ENCODE peak calls at places on chromosomes 6 and 20, in five cellular contexts. E, H, J, C and N are unnamed samples.

GRCh38 chr6:133184798-133185380 is 56.3 kb upstream of the EYA4 start:
- DNase-seq in C (no peak), E (no peak), H (peak; percentile 23), J (no peak), N (no peak)

GRCh38 chr20:931401-931800 is 15.3 kb upstream of the ANGPT4 start:
- DNase-seq in E (no peak), J (no peak), H (no peak), C (no peak), N (no peak)

GRCh38 chr6:37110455-37111155 is 59.3 kb upstream of the PIM1 start:
- DNase-seq in H (peak; percentile 23), J (no peak), C (no peak), E (no peak), N (no peak)

GRCh38 chr6:43277643-43278523 is 20.2 kb upstream of the SLC22A7 start:
- DNase-seq in J (no peak), H (peak; percentile 36), C (no peak), E (no peak), N (peak; percentile 88)

GRCh38 chr6:168864541-168865495 is 388.8 kb downstream of the THBS2 start:
- DNase-seq in H (no peak), J (no peak), E (no peak), C (no peak), N (no peak)

GRCh38 chr6:34195726-34196115 is 41.0 kb upstream of the HMGA1 start:
- DNase-seq in E (peak; percentile 43), H (no peak), C (peak; percentile 19), J (no peak), N (no peak)

GRCh38 chr6:42136508-42137191 is 5.8 kb downstream of the C6orf132 start:
- DNase-seq in C (peak; percentile 91), J (peak; percentile 92), H (peak; percentile 91), E (peak; percentile 91), N (peak; percentile 35)

GRCh38 chr20:41234546-41234945 is 83.0 kb downstream of the ZHX3 start:
- DNase-seq in J (no peak), H (no peak), E (peak; percentile 47), C (no peak), N (no peak)

GRCh38 chr6:113149511-113149910 is 707.6 kb upstream of the MARCKS start:
- DNase-seq in E (no peak), C (no peak), J (no peak), H (no peak), N (no peak)

GRCh38 chr6:131062245-131063027 is 609 bp downstream of the EPB41L2 start:
- DNase-seq in E (peak; percentile 74), J (peak; percentile 49), C (peak; percentile 27), H (no peak), N (peak; percentile 49)

GRCh38 chr6:120871416-120872261 is 462.6 kb downstream of the TBC1D32 start:
- DNase-seq in C (no peak), J (no peak), H (no peak), E (peak; percentile 44), N (no peak)

GRCh38 chr6:82553863-82554531 is 190.4 kb downstream of the TPBG start:
- DNase-seq in C (no peak), E (no peak), H (no peak), J (no peak), N (no peak)

GRCh38 chr6:48183816-48184215 is 72.8 kb upstream of the PTCHD4 start:
- DNase-seq in E (no peak), J (no peak), H (peak; percentile 11), C (no peak), N (no peak)

GRCh38 chr20:46357030-46357514 is 48.8 kb upstream of the CDH22 start:
- DNase-seq in H (no peak), C (no peak), E (no peak), J (no peak), N (no peak)

GRCh38 chr6:52576392-52577021 is 353 bp downstream of the TRAM2 start:
- DNase-seq in J (peak; percentile 81), H (peak; percentile 82), C (peak; percentile 77), E (peak; percentile 89), N (peak; percentile 68)

GRCh38 chr20:35629432-35630145 is 14.0 kb downstream of the SPAG4 start:
- DNase-seq in H (no peak), C (no peak), J (no peak), E (no peak), N (no peak)

GRCh38 chr6:170144952-170145587 is 145.8 kb downstream of the DLL1 start:
- DNase-seq in H (no peak), J (no peak), E (peak; percentile 11), C (no peak), N (no peak)

GRCh38 chr6:140669321-140669720 is 1294.9 kb upstream of the CITED2 start:
- DNase-seq in J (no peak), E (no peak), C (no peak), H (peak; percentile 65), N (no peak)

GRCh38 chr20:50765674-50766073 is 29.2 kb upstream of the BCAS4 start:
- DNase-seq in H (no peak), J (no peak), C (no peak), E (no peak), N (no peak)

GRCh38 chr6:169968541-169969270 is 217.3 kb downstream of the ERMARD start:
- DNase-seq in E (peak; percentile 27), C (no peak), J (no peak), H (no peak), N (peak; percentile 3)

GRCh38 chr20:56411759-56412472 is at the start of gene CASS4:
- DNase-seq in H (peak; percentile 91), E (no peak), J (no peak), C (peak; percentile 81), N (no peak)

GRCh38 chr6:15936503-15936902 is 192.4 kb upstream of the MYLIP start:
- DNase-seq in H (no peak), J (no peak), C (peak; percentile 21), E (no peak), N (no peak)

GRCh38 chr6:14716499-14717146 is 529.2 kb upstream of the JARID2 start:
- DNase-seq in C (no peak), J (no peak), H (no peak), E (no peak), N (no peak)

GRCh38 chr20:13990465-13990864 is at the start of gene SEL1L2:
- DNase-seq in E (peak; percentile 85), J (peak; percentile 52), H (no peak), C (peak; percentile 3), N (no peak)

GRCh38 chr20:3606021-3606420 is 57.2 kb downstream of the GFRA4 start:
- DNase-seq in C (no peak), H (peak; percentile 6), J (no peak), E (no peak), N (no peak)

GRCh38 chr6:110875548-110876169 is 1.1 kb downstream of the AMD1 start:
- DNase-seq in J (peak; percentile 63), H (peak; percentile 37), E (peak; percentile 77), C (peak; percentile 70), N (peak; percentile 62)

GRCh38 chr20:53208110-53208908 is 236.2 kb downstream of the TSHZ2 start:
- DNase-seq in E (peak; percentile 89), C (peak; percentile 26), H (no peak), J (peak; percentile 84), N (no peak)

GRCh38 chr20:50690562-50690978 is 772 bp downstream of the RIPOR3 start:
- DNase-seq in C (no peak), H (no peak), E (no peak), J (peak; percentile 50), N (no peak)

GRCh38 chr6:41066867-41067304 is 5.3 kb downstream of the OARD1 start:
- DNase-seq in H (peak; percentile 73), C (peak; percentile 56), E (peak; percentile 88), J (peak; percentile 70), N (peak; percentile 88)
- TF ChIP-seq CTCF in H (peak; percentile 85), C (peak; percentile 84), E (peak; percentile 93), J (peak; percentile 79), N (peak; percentile 91)

GRCh38 chr6:32436995-32437836 is 2.5 kb upstream of the HLA-DRA start:
- DNase-seq in J (no peak), H (no peak), C (no peak), E (no peak), N (no peak)
- H3K9ac ChIP-seq in J (no peak overlapping the region), H (no peak overlapping the region), C (no peak overlapping the region), E (no peak overlapping the region), N (no peak overlapping the region)

DNA sequence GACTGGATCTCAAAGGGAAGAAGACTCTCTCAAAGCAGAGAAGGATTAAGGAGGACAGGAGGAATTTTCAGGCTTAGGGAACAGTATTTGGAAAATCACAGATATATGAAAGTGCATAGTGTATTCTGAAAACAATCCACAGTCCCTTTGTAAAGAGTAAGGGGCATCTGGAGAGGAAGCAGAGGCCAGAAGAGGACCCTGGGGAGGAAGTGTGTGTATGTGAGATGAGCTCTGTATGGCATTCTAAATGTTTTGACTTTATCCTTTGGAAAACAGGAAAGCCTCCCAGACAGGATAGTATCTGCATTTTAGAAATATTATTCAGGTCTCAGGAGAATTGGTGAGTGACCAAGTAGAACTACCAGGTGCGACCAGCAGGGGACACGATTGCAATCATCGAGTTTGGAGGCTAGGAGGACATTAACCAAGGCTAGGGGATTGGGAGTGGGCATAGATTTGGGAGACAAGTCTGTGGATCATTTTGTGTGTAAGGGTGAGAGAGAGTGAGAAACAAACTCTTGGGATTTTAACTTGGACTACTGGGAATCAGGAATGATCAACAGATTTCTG is 38.3 kb upstream of the FAM184A start:
- DNase-seq in J (peak; percentile 62), E (peak; percentile 69), H (no peak), C (peak; percentile 21), N (no peak)
- TF ChIP-seq CTCF in J (peak; percentile 55), E (peak; percentile 71), H (peak; percentile 11), C (peak; percentile 75), N (no peak)

DNA sequence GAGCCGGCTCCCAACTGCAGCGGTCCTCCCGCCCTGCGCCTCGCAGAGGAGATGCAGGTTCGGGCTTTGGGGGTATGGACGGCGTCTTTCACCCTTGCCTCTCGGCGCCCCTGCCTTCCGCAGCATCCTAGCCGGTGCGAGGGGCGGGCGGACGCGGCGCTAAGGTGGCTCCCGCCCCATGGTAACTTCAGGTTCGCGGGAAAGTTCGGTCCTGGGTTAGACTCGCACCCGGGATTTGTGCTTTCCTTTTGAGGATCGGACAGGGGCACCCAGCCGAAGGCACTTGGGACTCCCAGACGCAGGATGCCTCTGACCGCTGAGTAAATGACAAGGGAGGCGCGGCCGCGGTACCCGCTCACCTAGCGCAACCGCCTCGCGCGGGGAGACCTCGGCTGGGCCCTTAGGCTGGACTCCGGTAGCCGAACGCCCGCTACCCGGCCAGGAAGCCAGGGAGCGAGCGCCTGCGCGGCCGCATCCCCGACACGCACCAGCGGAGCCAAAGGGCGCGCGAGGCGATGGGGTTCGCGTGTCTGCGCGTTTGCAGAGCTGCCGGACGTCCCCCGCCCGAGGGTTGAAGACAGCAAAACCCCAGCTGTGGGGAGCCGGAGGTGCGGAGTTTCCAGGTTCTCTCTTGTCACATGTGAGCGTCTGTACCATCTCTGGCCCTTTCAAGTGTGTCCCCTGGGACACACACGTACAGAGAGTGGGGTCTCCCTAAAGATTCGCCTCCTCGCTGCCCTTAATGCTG is 1.1 kb downstream of the RSPO3 start:
- DNase-seq in E (peak; percentile 80), H (peak; percentile 14), J (peak; percentile 81), C (no peak), N (no peak)
- H3K9ac ChIP-seq in E (no peak overlapping the region), H (peak overlapping the region; percentile 32), J (no peak overlapping the region), C (no peak overlapping the region), N (peak overlapping the region; percentile 39)

GRCh38 chr6:89612121-89612520 is 26.4 kb downstream of the LYRM2 start:
- DNase-seq in C (peak; percentile 27), H (no peak), E (peak; percentile 83), J (no peak), N (no peak)
- TF ChIP-seq CTCF in C (peak; percentile 26), H (no peak), E (peak; percentile 74), J (peak; percentile 62), N (no peak)